ENCODE peak calls at places on chromosomes 4 and X, in five cellular contexts. One of them, this sample, is unnamed.

GRCh38 chrX:22378296-22378695 is 105.6 kb downstream of the CBLL2 start:
- DNase-seq in HepG2: no peak
- DNase-seq in tibial nerve: no peak
- DNase-seq in BJ: no peak
- DNase-seq in lung: no peak
- DNase-seq in this sample: no peak

GRCh38 chr4:184286346-184286745 is 68.7 kb upstream of the ENPP6 start:
- DNase-seq in BJ: no peak
- DNase-seq in tibial nerve: no peak
- DNase-seq in lung: no peak
- DNase-seq in HepG2: no peak
- DNase-seq in this sample: no peak

GRCh38 chr4:108314900-108315589 is 146.3 kb upstream of the LEF1 start:
- DNase-seq in HepG2: no peak
- DNase-seq in tibial nerve: no peak
- DNase-seq in BJ: no peak
- DNase-seq in lung: no peak
- DNase-seq in this sample: no peak

GRCh38 chr4:116387942-116388474 is 697.4 kb downstream of the TRAM1L1 start:
- DNase-seq in BJ: no peak
- DNase-seq in HepG2: no peak
- DNase-seq in tibial nerve: no peak
- DNase-seq in lung: no peak
- DNase-seq in this sample: no peak

GRCh38 chr4:6200922-6201362 is 593 bp upstream of the JAKMIP1 start:
- DNase-seq in lung: no peak
- DNase-seq in HepG2: peak
- DNase-seq in tibial nerve: no peak
- DNase-seq in BJ: no peak
- DNase-seq in this sample: no peak

GRCh38 chr4:134567461-134567860 is 365.9 kb upstream of the PABPC4L start:
- DNase-seq in HepG2: no peak
- DNase-seq in BJ: no peak
- DNase-seq in lung: no peak
- DNase-seq in tibial nerve: no peak
- DNase-seq in this sample: no peak

GRCh38 chr4:140158234-140159030 is 4.4 kb upstream of the MAML3 start:
- DNase-seq in HepG2: no peak
- DNase-seq in lung: peak
- DNase-seq in tibial nerve: no peak
- DNase-seq in BJ: no peak
- DNase-seq in this sample: no peak

GRCh38 chrX:40298569-40298968 is 200.8 kb upstream of the BCOR start:
- DNase-seq in BJ: no peak
- DNase-seq in tibial nerve: no peak
- DNase-seq in lung: no peak
- DNase-seq in HepG2: no peak
- DNase-seq in this sample: no peak

GRCh38 chr4:76195326-76195725 is 18.3 kb downstream of the SCARB2 start:
- DNase-seq in tibial nerve: no peak
- DNase-seq in lung: no peak
- DNase-seq in BJ: no peak
- DNase-seq in HepG2: no peak
- DNase-seq in this sample: no peak

GRCh38 chr4:147790412-147790811 is 58.5 kb downstream of the ARHGAP10 start:
- DNase-seq in tibial nerve: no peak
- DNase-seq in lung: no peak
- DNase-seq in BJ: no peak
- DNase-seq in HepG2: no peak
- DNase-seq in this sample: no peak

GRCh38 chr4:97349468-97350186 is 793.6 kb downstream of the STPG2 start:
- DNase-seq in BJ: no peak
- DNase-seq in tibial nerve: no peak
- DNase-seq in HepG2: no peak
- DNase-seq in lung: no peak
- DNase-seq in this sample: no peak

GRCh38 chr4:88938138-88938537 is 118.8 kb downstream of the FAM13A start:
- DNase-seq in tibial nerve: no peak
- DNase-seq in HepG2: no peak
- DNase-seq in lung: no peak
- DNase-seq in BJ: peak
- DNase-seq in this sample: no peak

GRCh38 chrX:42149786-42150185 is 226.4 kb upstream of the CASK start:
- DNase-seq in BJ: no peak
- DNase-seq in HepG2: no peak
- DNase-seq in lung: no peak
- DNase-seq in tibial nerve: no peak
- DNase-seq in this sample: no peak

GRCh38 chr4:128630881-128631280 is 178.6 kb upstream of the JADE1 start:
- DNase-seq in tibial nerve: no peak
- DNase-seq in BJ: no peak
- DNase-seq in HepG2: no peak
- DNase-seq in lung: no peak
- DNase-seq in this sample: no peak

GRCh38 chr4:25786497-25787065 is 76.2 kb downstream of the SEL1L3 start:
- DNase-seq in lung: no peak
- DNase-seq in HepG2: no peak
- DNase-seq in tibial nerve: no peak
- DNase-seq in BJ: no peak
- DNase-seq in this sample: no peak

GRCh38 chr4:95027906-95028618 is 270.3 kb downstream of the BMPR1B start:
- DNase-seq in BJ: no peak
- DNase-seq in HepG2: no peak
- DNase-seq in tibial nerve: no peak
- DNase-seq in lung: no peak
- DNase-seq in this sample: no peak

GRCh38 chrX:148498067-148498466 is 2.4 kb upstream of the AFF2 start:
- DNase-seq in HepG2: no peak
- DNase-seq in tibial nerve: no peak
- DNase-seq in lung: no peak
- DNase-seq in BJ: no peak
- DNase-seq in this sample: no peak

GRCh38 chr4:124167602-124168001 is 544.9 kb downstream of the ANKRD50 start:
- DNase-seq in HepG2: no peak
- DNase-seq in lung: no peak
- DNase-seq in tibial nerve: no peak
- DNase-seq in BJ: no peak
- DNase-seq in this sample: no peak

GRCh38 chr4:47525154-47525819 is 40.2 kb downstream of the ATP10D start:
- DNase-seq in HepG2: no peak
- DNase-seq in tibial nerve: no peak
- DNase-seq in lung: no peak
- DNase-seq in BJ: peak
- DNase-seq in this sample: no peak

GRCh38 chr4:165461176-165461835 is 82.5 kb downstream of the CPE start:
- DNase-seq in HepG2: peak
- DNase-seq in tibial nerve: no peak
- DNase-seq in lung: no peak
- DNase-seq in BJ: peak
- DNase-seq in this sample: no peak

GRCh38 chr4:18754180-18754579 is 732.6 kb upstream of the LCORL start:
- DNase-seq in lung: no peak
- DNase-seq in HepG2: no peak
- DNase-seq in BJ: no peak
- DNase-seq in tibial nerve: no peak
- DNase-seq in this sample: no peak

GRCh38 chrX:103584606-103585005 is 709 bp upstream of the TCEAL4 start:
- DNase-seq in tibial nerve: no peak
- DNase-seq in BJ: no peak
- DNase-seq in HepG2: no peak
- DNase-seq in lung: no peak
- DNase-seq in this sample: no peak

GRCh38 chrX:110089656-110090404 is 86.9 kb downstream of the TMEM164 start:
- DNase-seq in HepG2: no peak
- DNase-seq in lung: no peak
- DNase-seq in tibial nerve: no peak
- DNase-seq in BJ: no peak
- DNase-seq in this sample: no peak

GRCh38 chrX:8043121-8043520 is 115.9 kb upstream of the PNPLA4 start:
- DNase-seq in BJ: no peak
- DNase-seq in HepG2: no peak
- DNase-seq in lung: no peak
- DNase-seq in tibial nerve: no peak
- DNase-seq in this sample: no peak

GRCh38 chr4:2339458-2340271 is 77.8 kb upstream of the MXD4 start:
- DNase-seq in HepG2: no peak
- DNase-seq in lung: peak
- DNase-seq in tibial nerve: no peak
- DNase-seq in BJ: no peak
- DNase-seq in this sample: no peak

GRCh38 chr4:139243448-139244365 is 36.3 kb downstream of the MGARP start:
- DNase-seq in BJ: peak
- DNase-seq in HepG2: peak
- DNase-seq in tibial nerve: no peak
- DNase-seq in lung: no peak
- DNase-seq in this sample: no peak

GRCh38 chr4:2823301-2823670 is 20.4 kb upstream of the ADD1 start:
- DNase-seq in BJ: no peak
- DNase-seq in tibial nerve: no peak
- DNase-seq in lung: no peak
- DNase-seq in HepG2: no peak
- DNase-seq in this sample: no peak

GRCh38 chr4:53510316-53510715 is 81.0 kb downstream of the LNX1 start:
- DNase-seq in tibial nerve: no peak
- DNase-seq in HepG2: no peak
- DNase-seq in lung: no peak
- DNase-seq in BJ: no peak
- DNase-seq in this sample: no peak

GRCh38 chr4:43394976-43395375 is 502.5 kb downstream of the GRXCR1 start:
- DNase-seq in lung: no peak
- DNase-seq in BJ: no peak
- DNase-seq in HepG2: no peak
- DNase-seq in tibial nerve: no peak
- DNase-seq in this sample: no peak

GRCh38 chr4:134691915-134692314 is 490.3 kb upstream of the PABPC4L start:
- DNase-seq in HepG2: no peak
- DNase-seq in tibial nerve: no peak
- DNase-seq in lung: no peak
- DNase-seq in BJ: peak
- DNase-seq in this sample: no peak

GRCh38 chr4:162502109-162502508 is 338.3 kb upstream of the FSTL5 start:
- DNase-seq in BJ: no peak
- DNase-seq in lung: no peak
- DNase-seq in HepG2: no peak
- DNase-seq in tibial nerve: no peak
- DNase-seq in this sample: no peak

GRCh38 chr4:162503868-162504267 is 340.1 kb upstream of the FSTL5 start:
- DNase-seq in lung: no peak
- DNase-seq in BJ: no peak
- DNase-seq in tibial nerve: no peak
- DNase-seq in HepG2: no peak
- DNase-seq in this sample: no peak

GRCh38 chr4:162510115-162510514 is 346.3 kb upstream of the FSTL5 start:
- DNase-seq in HepG2: no peak
- DNase-seq in lung: no peak
- DNase-seq in BJ: no peak
- DNase-seq in tibial nerve: no peak
- DNase-seq in this sample: no peak

GRCh38 chr4:162509333-162509732 is 345.5 kb upstream of the FSTL5 start:
- DNase-seq in HepG2: no peak
- DNase-seq in tibial nerve: no peak
- DNase-seq in lung: no peak
- DNase-seq in BJ: no peak
- DNase-seq in this sample: no peak

DNA sequence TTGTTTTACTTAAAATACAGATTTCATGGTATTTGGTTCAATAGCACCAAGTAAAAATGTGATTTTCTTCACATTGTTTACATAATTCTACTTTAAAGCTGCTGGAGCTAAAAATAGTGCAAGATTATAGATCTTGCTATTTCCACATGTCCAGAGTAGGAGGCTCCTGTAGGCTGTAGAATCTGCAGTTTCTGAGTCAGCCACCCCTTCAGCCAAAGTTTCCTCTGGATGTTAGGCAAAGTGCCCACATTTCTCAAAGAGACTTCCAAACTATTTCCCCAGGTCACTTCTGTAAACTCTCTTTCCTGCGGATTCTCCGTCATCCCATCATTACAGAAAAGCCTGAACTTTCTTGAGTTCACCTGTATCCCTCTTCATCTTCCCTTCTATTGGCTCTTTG is 342.5 kb upstream of the FSTL5 start:
- DNase-seq in lung: no peak
- DNase-seq in BJ: no peak
- DNase-seq in tibial nerve: no peak
- DNase-seq in HepG2: no peak
- DNase-seq in this sample: no peak
- H3K4me3 ChIP-seq in lung: no peak
- H3K4me3 ChIP-seq in BJ: no peak
- H3K4me3 ChIP-seq in tibial nerve: no peak
- H3K4me3 ChIP-seq in HepG2: no peak
- H3K4me3 ChIP-seq in this sample: no peak

GRCh38 chr4:180058731-180059215 is 2184.4 kb upstream of the TENM3 start:
- DNase-seq in lung: peak
- DNase-seq in BJ: no peak
- DNase-seq in tibial nerve: no peak
- DNase-seq in HepG2: no peak
- DNase-seq in this sample: no peak
- TF ChIP-seq CTCF in lung: no peak
- TF ChIP-seq CTCF in BJ: no peak
- TF ChIP-seq CTCF in tibial nerve: no peak
- TF ChIP-seq CTCF in HepG2: no peak
- TF ChIP-seq CTCF in this sample: no peak

GRCh38 chrX:151973262-151973661 is 1.2 kb downstream of the GABRE start:
- DNase-seq in BJ: no peak
- DNase-seq in HepG2: no peak
- DNase-seq in lung: no peak
- DNase-seq in tibial nerve: no peak
- DNase-seq in this sample: no peak

GRCh38 chrX:151975228-151975593 is 735 bp upstream of the GABRE start:
- DNase-seq in HepG2: no peak
- DNase-seq in tibial nerve: no peak
- DNase-seq in BJ: no peak
- DNase-seq in lung: no peak
- DNase-seq in this sample: no peak

GRCh38 chrX:151973851-151974335 is 583 bp downstream of the GABRE start:
- DNase-seq in lung: peak
- DNase-seq in tibial nerve: no peak
- DNase-seq in HepG2: no peak
- DNase-seq in BJ: no peak
- DNase-seq in this sample: no peak

GRCh38 chrX:151975736-151976275 is 1.3 kb upstream of the GABRE start:
- DNase-seq in HepG2: no peak
- DNase-seq in BJ: no peak
- DNase-seq in lung: no peak
- DNase-seq in tibial nerve: no peak
- DNase-seq in this sample: no peak

GRCh38 chrX:151974336-151975227 is at the start of gene GABRE:
- DNase-seq in lung: peak
- DNase-seq in tibial nerve: peak
- DNase-seq in HepG2: no peak
- DNase-seq in BJ: no peak
- DNase-seq in this sample: no peak
- H3K4me3 ChIP-seq in lung: peak
- H3K4me3 ChIP-seq in tibial nerve: peak
- H3K4me3 ChIP-seq in HepG2: peak
- H3K4me3 ChIP-seq in BJ: peak
- H3K4me3 ChIP-seq in this sample: no peak

GRCh38 chr4:180665994-180666818 is 1577.0 kb upstream of the TENM3 start:
- DNase-seq in HepG2: peak
- DNase-seq in BJ: no peak
- DNase-seq in lung: no peak
- DNase-seq in tibial nerve: no peak
- DNase-seq in this sample: no peak
- TF ChIP-seq CTCF in HepG2: peak
- TF ChIP-seq CTCF in BJ: peak
- TF ChIP-seq CTCF in lung: peak
- TF ChIP-seq CTCF in tibial nerve: peak
- TF ChIP-seq CTCF in this sample: peak